ENCODE peak calls at places on chromosome 7, in ten cellular contexts. One of them, this sample, is unnamed.

GRCh38 chr7:107922891-107923290 is 31.9 kb downstream of the DLD start:
- DNase-seq in upper lobe of right lung: no peak
- DNase-seq in cardiac fibroblast: no peak
- DNase-seq in adrenal gland: no peak
- DNase-seq in foreskin fibroblast: no peak
- DNase-seq in right cardiac atrium: no peak
- DNase-seq in fibroblast of pulmonary artery: no peak
- DNase-seq in body of pancreas: no peak
- DNase-seq in CD4-positive, CD25-positive, alpha-beta regulatory T cell: no peak
- DNase-seq in osteoblast: no peak
- DNase-seq in this sample: no peak

GRCh38 chr7:137590686-137591255 is 247.2 kb upstream of the PTN start:
- DNase-seq in upper lobe of right lung: no peak
- DNase-seq in cardiac fibroblast: no peak
- DNase-seq in adrenal gland: no peak
- DNase-seq in foreskin fibroblast: no peak
- DNase-seq in right cardiac atrium: no peak
- DNase-seq in fibroblast of pulmonary artery: no peak
- DNase-seq in body of pancreas: no peak
- DNase-seq in CD4-positive, CD25-positive, alpha-beta regulatory T cell: no peak
- DNase-seq in osteoblast: peak
- DNase-seq in this sample: no peak

GRCh38 chr7:5528071-5528814 is 104.6 kb upstream of the TNRC18 start:
- DNase-seq in upper lobe of right lung: peak
- DNase-seq in cardiac fibroblast: peak
- DNase-seq in adrenal gland: peak
- DNase-seq in foreskin fibroblast: peak
- DNase-seq in right cardiac atrium: peak
- DNase-seq in fibroblast of pulmonary artery: peak
- DNase-seq in body of pancreas: no peak
- DNase-seq in CD4-positive, CD25-positive, alpha-beta regulatory T cell: peak
- DNase-seq in osteoblast: peak
- DNase-seq in this sample: no peak

GRCh38 chr7:117019786-117020604 is 66.7 kb downstream of the ST7 start:
- DNase-seq in upper lobe of right lung: no peak
- DNase-seq in cardiac fibroblast: peak
- DNase-seq in adrenal gland: peak
- DNase-seq in foreskin fibroblast: peak
- DNase-seq in right cardiac atrium: peak
- DNase-seq in fibroblast of pulmonary artery: peak
- DNase-seq in body of pancreas: peak
- DNase-seq in CD4-positive, CD25-positive, alpha-beta regulatory T cell: no peak
- DNase-seq in osteoblast: peak
- DNase-seq in this sample: peak

GRCh38 chr7:39616138-39616537 is 7.2 kb upstream of the RALA start:
- DNase-seq in upper lobe of right lung: no peak
- DNase-seq in cardiac fibroblast: peak
- DNase-seq in adrenal gland: no peak
- DNase-seq in foreskin fibroblast: no peak
- DNase-seq in right cardiac atrium: no peak
- DNase-seq in fibroblast of pulmonary artery: no peak
- DNase-seq in body of pancreas: no peak
- DNase-seq in CD4-positive, CD25-positive, alpha-beta regulatory T cell: no peak
- DNase-seq in osteoblast: no peak
- DNase-seq in this sample: no peak

GRCh38 chr7:84507529-84507928 is 312.9 kb upstream of the SEMA3A start:
- DNase-seq in upper lobe of right lung: no peak
- DNase-seq in cardiac fibroblast: no peak
- DNase-seq in adrenal gland: no peak
- DNase-seq in foreskin fibroblast: no peak
- DNase-seq in right cardiac atrium: no peak
- DNase-seq in fibroblast of pulmonary artery: no peak
- DNase-seq in body of pancreas: no peak
- DNase-seq in CD4-positive, CD25-positive, alpha-beta regulatory T cell: no peak
- DNase-seq in osteoblast: no peak
- DNase-seq in this sample: no peak

GRCh38 chr7:28718042-28718452 is 240.1 kb downstream of the TRIL start:
- DNase-seq in upper lobe of right lung: no peak
- DNase-seq in cardiac fibroblast: no peak
- DNase-seq in adrenal gland: no peak
- DNase-seq in foreskin fibroblast: no peak
- DNase-seq in right cardiac atrium: peak
- DNase-seq in fibroblast of pulmonary artery: no peak
- DNase-seq in body of pancreas: no peak
- DNase-seq in CD4-positive, CD25-positive, alpha-beta regulatory T cell: no peak
- DNase-seq in osteoblast: no peak
- DNase-seq in this sample: no peak

GRCh38 chr7:88111136-88111748 is 108.6 kb downstream of the SRI start:
- DNase-seq in upper lobe of right lung: no peak
- DNase-seq in cardiac fibroblast: peak
- DNase-seq in adrenal gland: no peak
- DNase-seq in foreskin fibroblast: peak
- DNase-seq in right cardiac atrium: no peak
- DNase-seq in fibroblast of pulmonary artery: peak
- DNase-seq in body of pancreas: no peak
- DNase-seq in CD4-positive, CD25-positive, alpha-beta regulatory T cell: no peak
- DNase-seq in osteoblast: peak
- DNase-seq in this sample: no peak

GRCh38 chr7:81627565-81628287 is 142.1 kb downstream of the HGF start:
- DNase-seq in upper lobe of right lung: no peak
- DNase-seq in cardiac fibroblast: peak
- DNase-seq in adrenal gland: no peak
- DNase-seq in foreskin fibroblast: peak
- DNase-seq in right cardiac atrium: no peak
- DNase-seq in fibroblast of pulmonary artery: peak
- DNase-seq in body of pancreas: no peak
- DNase-seq in CD4-positive, CD25-positive, alpha-beta regulatory T cell: no peak
- DNase-seq in osteoblast: no peak
- DNase-seq in this sample: peak

GRCh38 chr7:155980841-155981240 is 168.6 kb upstream of the SHH start:
- DNase-seq in upper lobe of right lung: peak
- DNase-seq in cardiac fibroblast: no peak
- DNase-seq in adrenal gland: peak
- DNase-seq in foreskin fibroblast: no peak
- DNase-seq in right cardiac atrium: no peak
- DNase-seq in fibroblast of pulmonary artery: no peak
- DNase-seq in body of pancreas: no peak
- DNase-seq in CD4-positive, CD25-positive, alpha-beta regulatory T cell: no peak
- DNase-seq in osteoblast: no peak
- DNase-seq in this sample: no peak

GRCh38 chr7:121286742-121287699 is 41.8 kb upstream of the WNT16 start:
- DNase-seq in upper lobe of right lung: no peak
- DNase-seq in cardiac fibroblast: peak
- DNase-seq in adrenal gland: no peak
- DNase-seq in foreskin fibroblast: no peak
- DNase-seq in right cardiac atrium: no peak
- DNase-seq in fibroblast of pulmonary artery: no peak
- DNase-seq in body of pancreas: no peak
- DNase-seq in CD4-positive, CD25-positive, alpha-beta regulatory T cell: no peak
- DNase-seq in osteoblast: no peak
- DNase-seq in this sample: no peak

GRCh38 chr7:80078159-80078731 is 56.4 kb upstream of the GNAI1 start:
- DNase-seq in upper lobe of right lung: no peak
- DNase-seq in cardiac fibroblast: peak
- DNase-seq in adrenal gland: no peak
- DNase-seq in foreskin fibroblast: peak
- DNase-seq in right cardiac atrium: no peak
- DNase-seq in fibroblast of pulmonary artery: peak
- DNase-seq in body of pancreas: peak
- DNase-seq in CD4-positive, CD25-positive, alpha-beta regulatory T cell: no peak
- DNase-seq in osteoblast: no peak
- DNase-seq in this sample: no peak

GRCh38 chr7:133681529-133681928 is 428.7 kb downstream of the EXOC4 start:
- DNase-seq in upper lobe of right lung: no peak
- DNase-seq in cardiac fibroblast: no peak
- DNase-seq in adrenal gland: no peak
- DNase-seq in foreskin fibroblast: no peak
- DNase-seq in right cardiac atrium: no peak
- DNase-seq in fibroblast of pulmonary artery: no peak
- DNase-seq in body of pancreas: no peak
- DNase-seq in CD4-positive, CD25-positive, alpha-beta regulatory T cell: no peak
- DNase-seq in osteoblast: no peak
- DNase-seq in this sample: no peak

GRCh38 chr7:139909379-139910050 is 80.5 kb downstream of the TBXAS1 start:
- DNase-seq in upper lobe of right lung: no peak
- DNase-seq in cardiac fibroblast: peak
- DNase-seq in adrenal gland: no peak
- DNase-seq in foreskin fibroblast: peak
- DNase-seq in right cardiac atrium: no peak
- DNase-seq in fibroblast of pulmonary artery: peak
- DNase-seq in body of pancreas: no peak
- DNase-seq in CD4-positive, CD25-positive, alpha-beta regulatory T cell: no peak
- DNase-seq in osteoblast: peak
- DNase-seq in this sample: peak

GRCh38 chr7:30390872-30391646 is 87.5 kb downstream of the NOD1 start:
- DNase-seq in upper lobe of right lung: no peak
- DNase-seq in cardiac fibroblast: no peak
- DNase-seq in adrenal gland: no peak
- DNase-seq in foreskin fibroblast: no peak
- DNase-seq in right cardiac atrium: no peak
- DNase-seq in fibroblast of pulmonary artery: no peak
- DNase-seq in body of pancreas: no peak
- DNase-seq in CD4-positive, CD25-positive, alpha-beta regulatory T cell: no peak
- DNase-seq in osteoblast: no peak
- DNase-seq in this sample: no peak

GRCh38 chr7:17392846-17393245 is 94.4 kb downstream of the AHR start:
- DNase-seq in upper lobe of right lung: no peak
- DNase-seq in cardiac fibroblast: peak
- DNase-seq in adrenal gland: no peak
- DNase-seq in foreskin fibroblast: peak
- DNase-seq in right cardiac atrium: no peak
- DNase-seq in fibroblast of pulmonary artery: peak
- DNase-seq in body of pancreas: no peak
- DNase-seq in CD4-positive, CD25-positive, alpha-beta regulatory T cell: no peak
- DNase-seq in osteoblast: peak
- DNase-seq in this sample: peak

GRCh38 chr7:50822716-50823115 is 40.0 kb upstream of the GRB10 start:
- DNase-seq in upper lobe of right lung: no peak
- DNase-seq in cardiac fibroblast: peak
- DNase-seq in adrenal gland: no peak
- DNase-seq in foreskin fibroblast: peak
- DNase-seq in right cardiac atrium: no peak
- DNase-seq in fibroblast of pulmonary artery: peak
- DNase-seq in body of pancreas: no peak
- DNase-seq in CD4-positive, CD25-positive, alpha-beta regulatory T cell: no peak
- DNase-seq in osteoblast: no peak
- DNase-seq in this sample: no peak

DNA sequence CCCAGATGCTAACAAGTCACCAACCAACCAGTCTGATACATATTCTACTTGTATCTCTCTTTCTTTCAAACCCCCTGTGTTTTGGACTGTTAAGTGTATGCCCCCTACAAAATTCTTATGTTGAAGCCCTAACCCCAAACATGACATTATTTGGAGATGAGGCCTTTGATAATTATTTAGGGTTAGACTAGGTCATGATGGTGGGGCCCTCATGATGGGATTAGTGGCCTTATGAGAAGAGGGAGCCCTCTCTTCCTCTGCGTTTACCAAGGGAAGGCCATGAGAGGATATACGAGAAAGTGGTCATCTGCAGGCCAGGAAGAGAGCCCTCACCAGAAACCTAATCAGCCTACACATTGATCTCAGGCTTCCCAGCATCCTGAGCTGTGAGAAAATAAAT is 2.5 kb downstream of the RAPGEF5 start:
- DNase-seq in upper lobe of right lung: no peak
- DNase-seq in cardiac fibroblast: no peak
- DNase-seq in adrenal gland: no peak
- DNase-seq in foreskin fibroblast: no peak
- DNase-seq in right cardiac atrium: no peak
- DNase-seq in fibroblast of pulmonary artery: no peak
- DNase-seq in body of pancreas: no peak
- DNase-seq in CD4-positive, CD25-positive, alpha-beta regulatory T cell: no peak
- DNase-seq in osteoblast: no peak
- DNase-seq in this sample: no peak
- H3K4me3 ChIP-seq in upper lobe of right lung: no peak
- H3K4me3 ChIP-seq in cardiac fibroblast: no peak
- H3K4me3 ChIP-seq in adrenal gland: no peak
- H3K4me3 ChIP-seq in foreskin fibroblast: no peak
- H3K4me3 ChIP-seq in right cardiac atrium: no peak
- H3K4me3 ChIP-seq in fibroblast of pulmonary artery: no peak
- H3K4me3 ChIP-seq in body of pancreas: no peak
- H3K4me3 ChIP-seq in CD4-positive, CD25-positive, alpha-beta regulatory T cell: no peak
- H3K4me3 ChIP-seq in osteoblast: no peak
- H3K4me3 ChIP-seq in this sample: no peak

GRCh38 chr7:27148031-27148775 is 629 bp upstream of the HOXA6 start:
- DNase-seq in upper lobe of right lung: no peak
- DNase-seq in cardiac fibroblast: no peak
- DNase-seq in adrenal gland: peak
- DNase-seq in foreskin fibroblast: no peak
- DNase-seq in right cardiac atrium: no peak
- DNase-seq in fibroblast of pulmonary artery: no peak
- DNase-seq in body of pancreas: peak
- DNase-seq in CD4-positive, CD25-positive, alpha-beta regulatory T cell: no peak
- DNase-seq in osteoblast: peak
- DNase-seq in this sample: no peak
- H3K4me3 ChIP-seq in upper lobe of right lung: peak
- H3K4me3 ChIP-seq in cardiac fibroblast: no peak
- H3K4me3 ChIP-seq in adrenal gland: peak
- H3K4me3 ChIP-seq in foreskin fibroblast: peak
- H3K4me3 ChIP-seq in right cardiac atrium: peak
- H3K4me3 ChIP-seq in fibroblast of pulmonary artery: no peak
- H3K4me3 ChIP-seq in body of pancreas: no peak
- H3K4me3 ChIP-seq in CD4-positive, CD25-positive, alpha-beta regulatory T cell: no peak
- H3K4me3 ChIP-seq in osteoblast: peak
- H3K4me3 ChIP-seq in this sample: peak

GRCh38 chr7:42494199-42494710 is 257.2 kb upstream of the GLI3 start:
- DNase-seq in upper lobe of right lung: no peak
- DNase-seq in cardiac fibroblast: peak
- DNase-seq in adrenal gland: no peak
- DNase-seq in foreskin fibroblast: no peak
- DNase-seq in right cardiac atrium: no peak
- DNase-seq in fibroblast of pulmonary artery: no peak
- DNase-seq in body of pancreas: no peak
- DNase-seq in CD4-positive, CD25-positive, alpha-beta regulatory T cell: no peak
- DNase-seq in osteoblast: peak
- DNase-seq in this sample: no peak
- H3K4me3 ChIP-seq in upper lobe of right lung: peak
- H3K4me3 ChIP-seq in cardiac fibroblast: no peak
- H3K4me3 ChIP-seq in adrenal gland: no peak
- H3K4me3 ChIP-seq in foreskin fibroblast: peak
- H3K4me3 ChIP-seq in right cardiac atrium: no peak
- H3K4me3 ChIP-seq in fibroblast of pulmonary artery: no peak
- H3K4me3 ChIP-seq in body of pancreas: no peak
- H3K4me3 ChIP-seq in CD4-positive, CD25-positive, alpha-beta regulatory T cell: no peak
- H3K4me3 ChIP-seq in osteoblast: peak
- H3K4me3 ChIP-seq in this sample: peak

DNA sequence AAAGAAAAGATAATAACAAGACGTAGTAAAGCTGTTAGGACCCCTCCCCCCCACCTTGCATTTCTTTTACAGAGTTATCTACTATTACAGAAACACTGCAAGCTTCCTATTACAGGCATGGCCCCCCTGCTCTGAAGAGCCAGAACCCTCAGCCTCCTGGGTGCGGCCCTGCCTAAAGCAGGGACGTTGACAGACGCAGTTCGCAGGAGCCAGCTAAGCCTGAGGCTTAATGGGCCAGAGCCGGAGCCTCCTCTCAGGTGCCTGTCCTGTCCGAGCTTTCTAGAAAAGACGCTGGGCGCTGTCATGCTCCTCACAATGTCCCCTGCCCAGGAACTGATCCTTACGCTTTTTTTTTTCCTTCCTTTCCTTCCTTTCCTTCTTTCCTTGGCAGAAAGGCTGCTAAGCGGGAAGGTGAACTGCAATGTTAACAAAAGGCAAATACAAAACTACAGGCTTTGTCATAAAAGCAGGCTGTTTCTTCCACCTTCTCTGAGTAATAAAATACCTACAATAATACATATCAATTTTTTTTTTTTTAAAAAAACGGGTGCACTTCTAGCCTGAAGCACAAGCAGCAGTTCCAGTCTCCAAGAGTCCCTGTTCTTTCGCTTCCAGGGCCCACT is 11.4 kb downstream of the MNX1 start:
- DNase-seq in upper lobe of right lung: no peak
- DNase-seq in cardiac fibroblast: no peak
- DNase-seq in adrenal gland: no peak
- DNase-seq in foreskin fibroblast: no peak
- DNase-seq in right cardiac atrium: no peak
- DNase-seq in fibroblast of pulmonary artery: no peak
- DNase-seq in body of pancreas: no peak
- DNase-seq in CD4-positive, CD25-positive, alpha-beta regulatory T cell: no peak
- DNase-seq in osteoblast: peak
- DNase-seq in this sample: no peak
- H3K4me3 ChIP-seq in upper lobe of right lung: peak
- H3K4me3 ChIP-seq in cardiac fibroblast: no peak
- H3K4me3 ChIP-seq in adrenal gland: peak
- H3K4me3 ChIP-seq in foreskin fibroblast: no peak
- H3K4me3 ChIP-seq in right cardiac atrium: peak
- H3K4me3 ChIP-seq in fibroblast of pulmonary artery: peak
- H3K4me3 ChIP-seq in body of pancreas: peak
- H3K4me3 ChIP-seq in CD4-positive, CD25-positive, alpha-beta regulatory T cell: peak
- H3K4me3 ChIP-seq in osteoblast: peak
- H3K4me3 ChIP-seq in this sample: peak